ENCODE peak calls at places on chromosome 21, in five cellular contexts. C, W, G, U and M are unnamed samples.

GRCh38 chr21:46604975-46605758 is at the start of gene S100B:
- DNase-seq in C (peak), W (peak), G (no peak), U (no peak), M (no peak)

GRCh38 chr21:28704746-28705145 is 287.9 kb downstream of the LTN1 start:
- DNase-seq in C (peak), W (no peak), G (no peak), U (no peak), M (no peak)

GRCh38 chr21:28224191-28224755 is 768.4 kb downstream of the LTN1 start:
- DNase-seq in C (no peak), W (no peak), G (no peak), U (no peak), M (no peak)

GRCh38 chr21:36749935-36750578 is 51.1 kb downstream of the SIM2 start:
- DNase-seq in C (peak), W (no peak), G (no peak), U (no peak), M (no peak)

GRCh38 chr21:44756416-44757185 is 45.0 kb downstream of the UBE2G2 start:
- DNase-seq in C (no peak), W (no peak), G (no peak), U (no peak), M (peak)

GRCh38 chr21:46117586-46118304 is 19.8 kb downstream of the COL6A2 start:
- DNase-seq in C (no peak), W (peak), G (peak), U (peak), M (peak)

GRCh38 chr21:44926364-44927101 is 5.8 kb upstream of the ITGB2 start:
- DNase-seq in C (peak), W (no peak), G (no peak), U (no peak), M (peak)

GRCh38 chr21:15062566-15062965 is 2.2 kb downstream of the NRIP1 start:
- DNase-seq in C (peak), W (no peak), G (no peak), U (no peak), M (no peak)

GRCh38 chr21:41880153-41880552 is 1.0 kb upstream of the PRDM15 start:
- DNase-seq in C (no peak), W (no peak), G (no peak), U (no peak), M (no peak)
- H3K4me3 ChIP-seq in C (no peak), W (peak), G (no peak), U (peak), M (peak)

GRCh38 chr21:26965567-26966359 is 1.1 kb downstream of the ADAMTS5 start:
- DNase-seq in C (peak), W (peak), G (peak), U (no peak), M (peak)
- TF ChIP-seq CTCF in C (peak), W (peak), G (no peak), U (no peak), M (no peak)

DNA sequence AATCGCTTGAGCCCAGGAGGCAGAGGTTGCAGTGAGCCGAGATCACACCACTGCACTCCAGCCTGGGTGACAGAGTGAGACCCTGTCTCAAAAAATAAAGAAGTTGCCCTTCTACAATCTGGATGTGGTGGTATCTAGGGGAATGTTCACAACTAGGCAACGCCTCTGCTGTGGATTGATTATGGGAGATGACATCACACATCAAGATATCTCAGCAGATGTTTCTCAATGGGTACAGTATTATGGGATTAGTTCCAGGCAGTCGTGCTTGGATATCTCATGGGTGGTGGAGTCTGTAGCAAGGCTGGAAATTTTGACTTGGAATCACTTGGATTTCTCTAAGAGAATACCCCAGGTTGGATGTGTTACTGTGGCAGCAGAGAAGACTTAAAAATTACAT is 7.7 kb downstream of the IFNAR2 start:
- DNase-seq in C (no peak), W (no peak), G (no peak), U (no peak), M (no peak)
- H3K4me3 ChIP-seq in C (no peak), W (no peak), G (no peak), U (no peak), M (no peak)

GRCh38 chr21:38156200-38156599 is 100.6 kb upstream of the KCNJ15 start:
- DNase-seq in C (no peak), W (no peak), G (no peak), U (no peak), M (no peak)

DNA sequence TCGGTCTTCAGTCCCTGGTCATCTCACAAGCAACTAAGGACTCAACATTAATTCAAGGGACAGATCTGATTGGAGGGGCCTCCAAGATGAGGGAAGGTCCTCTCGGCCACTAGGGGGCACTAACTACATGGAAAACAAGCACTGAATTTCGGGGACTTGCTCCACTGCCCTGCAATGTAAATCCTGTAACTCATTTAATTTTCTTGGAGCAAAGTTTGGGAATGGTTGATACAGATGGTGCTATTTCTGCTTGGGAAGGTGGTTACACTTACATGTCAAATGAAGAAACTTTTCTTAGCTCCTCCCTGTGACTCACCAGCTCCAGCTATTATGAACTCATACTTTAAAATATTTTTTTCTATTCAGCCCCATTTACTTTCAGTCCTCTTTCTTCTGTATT is 97.4 kb upstream of the KCNJ15 start:
- DNase-seq in C (peak), W (peak), G (no peak), U (no peak), M (no peak)
- TF ChIP-seq CTCF in C (peak), W (peak), G (peak), U (peak), M (peak)